ENCODE peak calls at places on chromosomes 4 and X, in seven cellular contexts. One of them, this sample, is unnamed.

GRCh38 chr4:150962245-150962644 is 52.8 kb downstream of the LRBA start:
- DNase-seq in H9: no peak
- DNase-seq in IMR-90: peak; percentile 23
- DNase-seq in mesenchymal stem cell: no peak
- DNase-seq in neuronal stem cell: no peak
- DNase-seq in H1: no peak
- DNase-seq in trophoblast cell: no peak
- DNase-seq in this sample: no peak

GRCh38 chrX:109890910-109891502 is 111.9 kb upstream of the TMEM164 start:
- DNase-seq in H9: peak; percentile 76
- DNase-seq in IMR-90: peak; percentile 59
- DNase-seq in mesenchymal stem cell: peak; percentile 63
- DNase-seq in neuronal stem cell: peak; percentile 52
- DNase-seq in H1: peak; percentile 10
- DNase-seq in trophoblast cell: peak; percentile 52
- DNase-seq in this sample: peak; percentile 81

GRCh38 chr4:620851-621261 is 4.5 kb upstream of the PDE6B start:
- DNase-seq in H9: no peak
- DNase-seq in IMR-90: no peak
- DNase-seq in mesenchymal stem cell: no peak
- DNase-seq in neuronal stem cell: no peak
- DNase-seq in H1: no peak
- DNase-seq in trophoblast cell: no peak
- DNase-seq in this sample: no peak

GRCh38 chr4:111650553-111651183 is 494.6 kb upstream of the FAM241A start:
- DNase-seq in H9: no peak
- DNase-seq in IMR-90: no peak
- DNase-seq in mesenchymal stem cell: no peak
- DNase-seq in neuronal stem cell: no peak
- DNase-seq in H1: no peak
- DNase-seq in trophoblast cell: no peak
- DNase-seq in this sample: no peak

GRCh38 chrX:101080326-101080725 is 1.6 kb downstream of the TMEM35A start:
- DNase-seq in H9: no peak
- DNase-seq in IMR-90: no peak
- DNase-seq in mesenchymal stem cell: no peak
- DNase-seq in neuronal stem cell: no peak
- DNase-seq in H1: no peak
- DNase-seq in trophoblast cell: no peak
- DNase-seq in this sample: no peak

GRCh38 chr4:106565727-106566126 is 197.1 kb upstream of the GIMD1 start:
- DNase-seq in H9: no peak
- DNase-seq in IMR-90: no peak
- DNase-seq in mesenchymal stem cell: no peak
- DNase-seq in neuronal stem cell: no peak
- DNase-seq in H1: no peak
- DNase-seq in trophoblast cell: no peak
- DNase-seq in this sample: no peak

GRCh38 chr4:1469043-1469442 is 62.8 kb upstream of the NKX1-1 start:
- DNase-seq in H9: no peak
- DNase-seq in IMR-90: no peak
- DNase-seq in mesenchymal stem cell: no peak
- DNase-seq in neuronal stem cell: no peak
- DNase-seq in H1: no peak
- DNase-seq in trophoblast cell: no peak
- DNase-seq in this sample: no peak

GRCh38 chrX:153783378-153784013 is 2.7 kb downstream of the SRPK3 start:
- DNase-seq in H9: no peak
- DNase-seq in IMR-90: no peak
- DNase-seq in mesenchymal stem cell: no peak
- DNase-seq in neuronal stem cell: no peak
- DNase-seq in H1: no peak
- DNase-seq in trophoblast cell: no peak
- DNase-seq in this sample: no peak

GRCh38 chrX:25156323-25156722 is 140.6 kb upstream of the ARX start:
- DNase-seq in H9: no peak
- DNase-seq in IMR-90: no peak
- DNase-seq in mesenchymal stem cell: peak; percentile 0
- DNase-seq in neuronal stem cell: no peak
- DNase-seq in H1: no peak
- DNase-seq in trophoblast cell: no peak
- DNase-seq in this sample: no peak

GRCh38 chr4:66893807-66894206 is 651.5 kb downstream of the CENPC start:
- DNase-seq in H9: no peak
- DNase-seq in IMR-90: no peak
- DNase-seq in mesenchymal stem cell: no peak
- DNase-seq in neuronal stem cell: no peak
- DNase-seq in H1: no peak
- DNase-seq in trophoblast cell: no peak
- DNase-seq in this sample: no peak

GRCh38 chr4:75736862-75737261 is 12.5 kb downstream of the USO1 start:
- DNase-seq in H9: no peak
- DNase-seq in IMR-90: peak; percentile 20
- DNase-seq in mesenchymal stem cell: no peak
- DNase-seq in neuronal stem cell: no peak
- DNase-seq in H1: no peak
- DNase-seq in trophoblast cell: no peak
- DNase-seq in this sample: no peak

GRCh38 chrX:6644411-6644810 is 109.5 kb upstream of the VCX3A start:
- DNase-seq in H9: no peak
- DNase-seq in IMR-90: no peak
- DNase-seq in mesenchymal stem cell: no peak
- DNase-seq in neuronal stem cell: no peak
- DNase-seq in H1: no peak
- DNase-seq in trophoblast cell: no peak
- DNase-seq in this sample: no peak

GRCh38 chr4:183738081-183738673 is 79.1 kb downstream of the TRAPPC11 start:
- DNase-seq in H9: no peak
- DNase-seq in IMR-90: no peak
- DNase-seq in mesenchymal stem cell: no peak
- DNase-seq in neuronal stem cell: no peak
- DNase-seq in H1: no peak
- DNase-seq in trophoblast cell: peak; percentile 29
- DNase-seq in this sample: no peak

GRCh38 chr4:107740950-107741701 is 21.1 kb upstream of the PAPSS1 start:
- DNase-seq in H9: no peak
- DNase-seq in IMR-90: peak; percentile 60
- DNase-seq in mesenchymal stem cell: peak; percentile 86
- DNase-seq in neuronal stem cell: no peak
- DNase-seq in H1: no peak
- DNase-seq in trophoblast cell: peak; percentile 28
- DNase-seq in this sample: no peak

GRCh38 chrX:134776844-134777370 is 118.6 kb upstream of the PLAC1 start:
- DNase-seq in H9: no peak
- DNase-seq in IMR-90: no peak
- DNase-seq in mesenchymal stem cell: no peak
- DNase-seq in neuronal stem cell: no peak
- DNase-seq in H1: no peak
- DNase-seq in trophoblast cell: no peak
- DNase-seq in this sample: no peak

GRCh38 chr4:98232202-98232601 is 29.0 kb upstream of the RAP1GDS1 start:
- DNase-seq in H9: no peak
- DNase-seq in IMR-90: peak; percentile 30
- DNase-seq in mesenchymal stem cell: peak; percentile 38
- DNase-seq in neuronal stem cell: no peak
- DNase-seq in H1: no peak
- DNase-seq in trophoblast cell: no peak
- DNase-seq in this sample: peak; percentile 15

GRCh38 chr4:20178902-20179576 is 72.7 kb upstream of the SLIT2 start:
- DNase-seq in H9: peak; percentile 36
- DNase-seq in IMR-90: no peak
- DNase-seq in mesenchymal stem cell: no peak
- DNase-seq in neuronal stem cell: no peak
- DNase-seq in H1: no peak
- DNase-seq in trophoblast cell: no peak
- DNase-seq in this sample: no peak

GRCh38 chr4:128006592-128006991 is 41.4 kb downstream of the ABHD18 start:
- DNase-seq in H9: no peak
- DNase-seq in IMR-90: peak; percentile 63
- DNase-seq in mesenchymal stem cell: peak; percentile 9
- DNase-seq in neuronal stem cell: no peak
- DNase-seq in H1: no peak
- DNase-seq in trophoblast cell: peak; percentile 3
- DNase-seq in this sample: no peak

GRCh38 chrX:136146614-136147319 is 566 bp upstream of the FHL1 start:
- DNase-seq in H9: no peak
- DNase-seq in IMR-90: no peak
- DNase-seq in mesenchymal stem cell: peak; percentile 22
- DNase-seq in neuronal stem cell: no peak
- DNase-seq in H1: no peak
- DNase-seq in trophoblast cell: no peak
- DNase-seq in this sample: no peak

GRCh38 chr4:128812360-128812958 is 3.0 kb downstream of the JADE1 start:
- DNase-seq in H9: peak; percentile 51
- DNase-seq in IMR-90: peak; percentile 81
- DNase-seq in mesenchymal stem cell: peak; percentile 83
- DNase-seq in neuronal stem cell: peak; percentile 82
- DNase-seq in H1: no peak
- DNase-seq in trophoblast cell: peak; percentile 50
- DNase-seq in this sample: peak; percentile 95

GRCh38 chr4:68337522-68337921 is 12.4 kb downstream of the YTHDC1 start:
- DNase-seq in H9: no peak
- DNase-seq in IMR-90: no peak
- DNase-seq in mesenchymal stem cell: no peak
- DNase-seq in neuronal stem cell: no peak
- DNase-seq in H1: no peak
- DNase-seq in trophoblast cell: no peak
- DNase-seq in this sample: no peak

GRCh38 chr4:150782311-150782710 is 200.4 kb downstream of the MAB21L2 start:
- DNase-seq in H9: no peak
- DNase-seq in IMR-90: peak; percentile 7
- DNase-seq in mesenchymal stem cell: peak; percentile 37
- DNase-seq in neuronal stem cell: no peak
- DNase-seq in H1: no peak
- DNase-seq in trophoblast cell: no peak
- DNase-seq in this sample: no peak

GRCh38 chr4:26520728-26521442 is 30.6 kb upstream of the CCKAR start:
- DNase-seq in H9: no peak
- DNase-seq in IMR-90: peak; percentile 38
- DNase-seq in mesenchymal stem cell: no peak
- DNase-seq in neuronal stem cell: no peak
- DNase-seq in H1: no peak
- DNase-seq in trophoblast cell: peak; percentile 11
- DNase-seq in this sample: no peak

GRCh38 chr4:65007841-65008439 is 598.7 kb upstream of the TECRL start:
- DNase-seq in H9: no peak
- DNase-seq in IMR-90: no peak
- DNase-seq in mesenchymal stem cell: peak; percentile 42
- DNase-seq in neuronal stem cell: peak; percentile 24
- DNase-seq in H1: no peak
- DNase-seq in trophoblast cell: no peak
- DNase-seq in this sample: peak; percentile 70

GRCh38 chr4:161581262-161581661 is 582.5 kb downstream of the FSTL5 start:
- DNase-seq in H9: no peak
- DNase-seq in IMR-90: no peak
- DNase-seq in mesenchymal stem cell: no peak
- DNase-seq in neuronal stem cell: no peak
- DNase-seq in H1: no peak
- DNase-seq in trophoblast cell: no peak
- DNase-seq in this sample: no peak

GRCh38 chr4:19614171-19614570 is 637.5 kb upstream of the SLIT2 start:
- DNase-seq in H9: no peak
- DNase-seq in IMR-90: no peak
- DNase-seq in mesenchymal stem cell: no peak
- DNase-seq in neuronal stem cell: no peak
- DNase-seq in H1: no peak
- DNase-seq in trophoblast cell: no peak
- DNase-seq in this sample: no peak

GRCh38 chr4:11106190-11106589 is 322.5 kb downstream of the HS3ST1 start:
- DNase-seq in H9: no peak
- DNase-seq in IMR-90: no peak
- DNase-seq in mesenchymal stem cell: peak; percentile 1
- DNase-seq in neuronal stem cell: no peak
- DNase-seq in H1: no peak
- DNase-seq in trophoblast cell: no peak
- DNase-seq in this sample: no peak

GRCh38 chr4:153497091-153497531 is 31.0 kb downstream of the TMEM131L start:
- DNase-seq in H9: no peak
- DNase-seq in IMR-90: peak; percentile 70
- DNase-seq in mesenchymal stem cell: no peak
- DNase-seq in neuronal stem cell: no peak
- DNase-seq in H1: no peak
- DNase-seq in trophoblast cell: no peak
- DNase-seq in this sample: peak; percentile 80

GRCh38 chrX:9821581-9821980 is 35.4 kb downstream of the SHROOM2 start:
- DNase-seq in H9: no peak
- DNase-seq in IMR-90: no peak
- DNase-seq in mesenchymal stem cell: no peak
- DNase-seq in neuronal stem cell: no peak
- DNase-seq in H1: no peak
- DNase-seq in trophoblast cell: no peak
- DNase-seq in this sample: no peak
- H2BK5ac ChIP-seq in H9: no peak overlapping the region
- H2BK5ac ChIP-seq in IMR-90: no peak overlapping the region
- H2BK5ac ChIP-seq in mesenchymal stem cell: no peak overlapping the region
- H2BK5ac ChIP-seq in neuronal stem cell: no peak overlapping the region
- H2BK5ac ChIP-seq in H1: no peak overlapping the region
- H2BK5ac ChIP-seq in trophoblast cell: no peak overlapping the region
- H2BK5ac ChIP-seq in this sample: no peak overlapping the region

GRCh38 chr4:178415925-178416324 is 973.7 kb upstream of the AGA start:
- DNase-seq in H9: peak; percentile 36
- DNase-seq in IMR-90: no peak
- DNase-seq in mesenchymal stem cell: no peak
- DNase-seq in neuronal stem cell: no peak
- DNase-seq in H1: no peak
- DNase-seq in trophoblast cell: no peak
- DNase-seq in this sample: no peak
- H2BK5ac ChIP-seq in H9: no peak overlapping the region
- H2BK5ac ChIP-seq in IMR-90: no peak overlapping the region
- H2BK5ac ChIP-seq in mesenchymal stem cell: no peak overlapping the region
- H2BK5ac ChIP-seq in neuronal stem cell: no peak overlapping the region
- H2BK5ac ChIP-seq in H1: no peak overlapping the region
- H2BK5ac ChIP-seq in trophoblast cell: no peak overlapping the region
- H2BK5ac ChIP-seq in this sample: no peak overlapping the region

GRCh38 chr4:48032721-48033120 is 16.1 kb downstream of the NIPAL1 start:
- DNase-seq in H9: no peak
- DNase-seq in IMR-90: no peak
- DNase-seq in mesenchymal stem cell: peak; percentile 5
- DNase-seq in neuronal stem cell: no peak
- DNase-seq in H1: no peak
- DNase-seq in trophoblast cell: no peak
- DNase-seq in this sample: no peak
- H2BK5ac ChIP-seq in H9: no peak overlapping the region
- H2BK5ac ChIP-seq in IMR-90: no peak overlapping the region
- H2BK5ac ChIP-seq in mesenchymal stem cell: no peak overlapping the region
- H2BK5ac ChIP-seq in neuronal stem cell: no peak overlapping the region
- H2BK5ac ChIP-seq in H1: no peak overlapping the region
- H2BK5ac ChIP-seq in trophoblast cell: no peak overlapping the region
- H2BK5ac ChIP-seq in this sample: no peak overlapping the region

DNA sequence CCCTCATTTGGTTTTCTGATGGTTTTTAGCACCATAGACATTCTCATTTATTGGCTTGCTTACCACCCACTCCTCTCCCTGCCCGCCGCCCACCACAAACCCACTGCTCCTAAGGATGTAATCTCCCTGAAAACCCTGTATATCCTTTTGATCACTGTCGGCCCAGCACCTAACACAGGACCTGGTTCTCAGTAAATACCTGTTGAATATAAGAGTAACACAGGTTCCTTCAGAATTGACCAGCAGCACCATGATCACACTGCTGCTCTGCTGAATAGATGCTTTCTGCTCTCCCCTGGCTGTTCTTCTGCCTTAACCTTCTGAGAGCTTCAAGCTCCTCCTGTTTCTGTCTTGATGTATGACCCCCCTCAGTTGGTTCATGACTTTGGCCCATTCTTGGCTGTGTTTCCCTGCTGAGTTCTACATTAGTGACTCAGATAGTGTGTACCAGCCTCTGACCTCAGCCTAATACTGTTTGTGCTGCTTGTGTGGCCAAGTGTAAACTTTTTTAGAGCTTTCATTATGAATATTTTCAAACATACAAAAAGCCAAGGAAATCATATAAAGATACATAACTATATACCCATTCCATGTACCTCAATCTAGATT is 265.3 kb downstream of the FRMPD4 start:
- DNase-seq in H9: no peak
- DNase-seq in IMR-90: peak; percentile 26
- DNase-seq in mesenchymal stem cell: no peak
- DNase-seq in neuronal stem cell: no peak
- DNase-seq in H1: no peak
- DNase-seq in trophoblast cell: no peak
- DNase-seq in this sample: no peak
- H2BK5ac ChIP-seq in H9: no peak overlapping the region
- H2BK5ac ChIP-seq in IMR-90: no peak overlapping the region
- H2BK5ac ChIP-seq in mesenchymal stem cell: no peak overlapping the region
- H2BK5ac ChIP-seq in neuronal stem cell: no peak overlapping the region
- H2BK5ac ChIP-seq in H1: no peak overlapping the region
- H2BK5ac ChIP-seq in trophoblast cell: no peak overlapping the region
- H2BK5ac ChIP-seq in this sample: no peak overlapping the region